ENCODE peak calls at places on chromosomes 16 and 17, in four cellular contexts. B, P, L and V are unnamed samples.

GRCh38 chr17:53032861-53033271 is 789.9 kb upstream of the KIF2B start:
- DNase-seq in B (no peak), P (no peak), L (no peak), V (no peak)

GRCh38 chr16:4404247-4404966 is 12.0 kb downstream of the CORO7 start:
- DNase-seq in B (no peak), P (no peak), L (peak; percentile 26), V (no peak)

GRCh38 chr16:75044800-75045361 is 46.1 kb downstream of the ZNRF1 start:
- DNase-seq in B (no peak), P (no peak), L (peak; percentile 33), V (no peak)

GRCh38 chr17:63491976-63492575 is 15.2 kb downstream of the ACE start:
- DNase-seq in B (no peak), P (no peak), L (no peak), V (no peak)

GRCh38 chr17:17581509-17581908 is 10.0 kb downstream of the PEMT start:
- DNase-seq in B (no peak), P (no peak), L (no peak), V (no peak)

GRCh38 chr17:40190197-40191021 is 13.1 kb downstream of the RAPGEFL1 start:
- DNase-seq in B (no peak), P (no peak), L (no peak), V (peak; percentile 45)

GRCh38 chr17:81518785-81519283 is 6.2 kb upstream of the ACTG1 start:
- DNase-seq in B (no peak), P (no peak), L (no peak), V (peak; percentile 63)

GRCh38 chr16:47320546-47321315 is 140.1 kb downstream of the ITFG1 start:
- DNase-seq in B (no peak), P (no peak), L (peak; percentile 32), V (no peak)

GRCh38 chr16:71930013-71930563 is 34.8 kb downstream of the IST1 start:
- DNase-seq in B (no peak), P (no peak), L (no peak), V (no peak)

GRCh38 chr16:80997139-80997798 is 9.4 kb downstream of the CMC2 start:
- DNase-seq in B (no peak), P (no peak), L (no peak), V (peak; percentile 31)

GRCh38 chr17:38747385-38748328 is 479 bp downstream of the PCGF2 start:
- DNase-seq in B (no peak), P (no peak), L (no peak), V (peak; percentile 76)

GRCh38 chr16:47667956-47668355 is 206.8 kb downstream of the PHKB start:
- DNase-seq in B (no peak), P (no peak), L (no peak), V (no peak)

GRCh38 chr17:70968302-70968701 is 799.0 kb downstream of the KCNJ2 start:
- DNase-seq in B (no peak), P (no peak), L (no peak), V (no peak)

GRCh38 chr17:4247361-4247980 is 16.3 kb downstream of the ANKFY1 start:
- DNase-seq in B (no peak), P (no peak), L (no peak), V (no peak)

GRCh38 chr17:4154201-4154600 is 11.2 kb downstream of the CYB5D2 start:
- DNase-seq in B (no peak), P (no peak), L (no peak), V (no peak)

GRCh38 chr16:30033270-30033669 is 2.2 kb upstream of the TLCD3B start:
- DNase-seq in B (no peak), P (no peak), L (no peak), V (no peak)

GRCh38 chr17:1289695-1290094 is 10.2 kb downstream of the TRARG1 start:
- DNase-seq in B (no peak), P (no peak), L (no peak), V (no peak)

GRCh38 chr16:24044467-24044866 is 208.7 kb downstream of the PRKCB start:
- DNase-seq in B (no peak), P (no peak), L (no peak), V (no peak)

GRCh38 chr17:43756176-43756575 is 2.4 kb downstream of the SOST start:
- DNase-seq in B (no peak), P (no peak), L (no peak), V (no peak)

GRCh38 chr17:2214887-2215615 is 88.5 kb downstream of the SMG6 start:
- DNase-seq in B (no peak), P (no peak), L (peak; percentile 83), V (no peak)

GRCh38 chr16:24820522-24820921 is 25.2 kb upstream of the SLC5A11 start:
- DNase-seq in B (no peak), P (no peak), L (peak; percentile 13), V (no peak)

GRCh38 chr17:70865993-70866804 is 696.9 kb downstream of the KCNJ2 start:
- DNase-seq in B (no peak), P (no peak), L (no peak), V (no peak)

GRCh38 chr17:72985882-72986720 is 106.4 kb downstream of the SLC39A11 start:
- DNase-seq in B (no peak), P (peak; percentile 24), L (peak; percentile 77), V (peak; percentile 87)

GRCh38 chr17:31398381-31399275 is 7.2 kb downstream of the RAB11FIP4 start:
- DNase-seq in B (no peak), P (no peak), L (no peak), V (no peak)

GRCh38 chr17:72136692-72137550 is 16.1 kb downstream of the SOX9 start:
- DNase-seq in B (no peak), P (no peak), L (peak; percentile 35), V (no peak)

GRCh38 chr16:52914428-52914827 is 138.3 kb downstream of the CHD9NB start:
- DNase-seq in B (no peak), P (no peak), L (no peak), V (no peak)

GRCh38 chr17:82786427-82786826 is 34.6 kb downstream of the TBCD start:
- DNase-seq in B (no peak), P (no peak), L (no peak), V (no peak)

GRCh38 chr16:86044241-86044671 is 145.3 kb downstream of the IRF8 start:
- DNase-seq in B (no peak), P (peak; percentile 9), L (peak; percentile 15), V (peak; percentile 74)

GRCh38 chr16:66116163-66116792 is 250.2 kb upstream of the CDH5 start:
- DNase-seq in B (no peak), P (no peak), L (peak; percentile 24), V (no peak)

GRCh38 chr16:89289428-89290395 is 72.2 kb downstream of the ZNF778 start:
- DNase-seq in B (no peak), P (peak; percentile 58), L (peak; percentile 63), V (peak; percentile 91)

GRCh38 chr16:85941863-85942644 is 43.1 kb downstream of the IRF8 start:
- DNase-seq in B (no peak), P (no peak), L (no peak), V (no peak)

GRCh38 chr16:65268331-65268730 is 146.5 kb upstream of the CDH11 start:
- DNase-seq in B (no peak), P (no peak), L (peak; percentile 2), V (no peak)

GRCh38 chr17:46834846-46835245 is 16.4 kb upstream of the WNT3 start:
- DNase-seq in B (no peak), P (no peak), L (no peak), V (no peak)

GRCh38 chr17:46833840-46834208 is 15.3 kb upstream of the WNT3 start:
- DNase-seq in B (no peak), P (no peak), L (no peak), V (no peak)

GRCh38 chr17:46839211-46839610 is 12.2 kb upstream of the WNT9B start:
- DNase-seq in B (no peak), P (no peak), L (no peak), V (no peak)

GRCh38 chr17:46836500-46836899 is 14.9 kb upstream of the WNT9B start:
- DNase-seq in B (no peak), P (no peak), L (no peak), V (no peak)

GRCh38 chr17:46837521-46837920 is 13.9 kb upstream of the WNT9B start:
- DNase-seq in B (no peak), P (no peak), L (no peak), V (no peak)
- TF ChIP-seq CTCF in B (no peak), P (no peak), L (no peak), V (no peak)

GRCh38 chr17:22692801-22693171 is 1000.5 kb downstream of the KCNJ18 start:
- DNase-seq in B (no peak), P (no peak), L (no peak), V (no peak)

GRCh38 chr17:22695228-22695619 is 1002.9 kb downstream of the KCNJ18 start:
- DNase-seq in B (no peak), P (no peak), L (no peak), V (no peak)

GRCh38 chr17:22692066-22692800 is 999.9 kb downstream of the KCNJ18 start:
- DNase-seq in B (no peak), P (no peak), L (no peak), V (no peak)

DNA sequence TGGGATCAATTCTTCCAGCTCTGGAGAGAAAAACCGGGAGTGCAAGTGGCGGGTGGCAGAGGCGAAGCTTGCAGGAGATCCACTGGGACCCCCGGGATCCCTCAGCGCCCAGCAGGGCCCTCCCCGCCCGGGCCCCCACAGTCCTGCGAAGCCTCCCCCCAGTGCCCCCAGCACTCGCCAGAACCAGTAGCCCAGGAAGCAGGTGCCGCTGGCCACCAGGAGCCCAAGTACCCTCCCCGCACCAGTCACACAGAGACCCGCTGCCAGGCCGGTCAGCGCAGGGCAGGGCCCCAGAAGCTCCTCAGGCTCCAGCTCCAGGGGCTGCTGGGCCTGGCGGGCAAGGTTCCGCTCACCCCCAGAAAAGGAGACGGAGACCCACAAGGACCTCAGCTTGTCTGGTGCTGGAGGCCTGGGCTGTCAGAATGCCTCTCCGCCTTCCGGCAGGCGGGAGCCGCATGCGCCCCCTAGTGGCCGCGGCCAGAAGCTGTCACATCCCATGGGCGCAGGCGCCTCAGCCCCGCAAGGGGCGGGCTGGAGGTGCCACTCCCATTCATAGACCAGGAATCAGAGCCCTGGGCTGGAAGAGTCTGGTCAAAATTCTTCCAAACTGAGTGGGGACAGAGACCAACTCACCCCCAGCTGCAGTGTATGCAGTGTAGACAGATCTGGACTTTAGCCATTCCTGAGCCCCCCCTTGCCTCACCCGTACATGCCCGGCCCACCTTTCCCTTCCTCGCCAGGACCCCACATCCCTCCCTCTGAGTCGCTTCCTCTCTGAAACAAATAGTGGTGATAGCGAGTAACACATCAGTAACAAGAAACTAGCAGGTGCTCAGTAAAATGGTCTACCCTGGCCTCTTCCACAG is 1002.3 kb downstream of the KCNJ18 start:
- DNase-seq in B (no peak), P (no peak), L (no peak), V (no peak)
- TF ChIP-seq CTCF in B (no peak), P (no peak), L (peak; percentile 65), V (no peak)

GRCh38 chr16:67525176-67525860 is 3.3 kb upstream of the RIPOR1 start:
- DNase-seq in B (no peak), P (no peak), L (peak; percentile 37), V (no peak)
- TF ChIP-seq CTCF in B (no peak), P (no peak), L (peak; percentile 25), V (no peak)

DNA sequence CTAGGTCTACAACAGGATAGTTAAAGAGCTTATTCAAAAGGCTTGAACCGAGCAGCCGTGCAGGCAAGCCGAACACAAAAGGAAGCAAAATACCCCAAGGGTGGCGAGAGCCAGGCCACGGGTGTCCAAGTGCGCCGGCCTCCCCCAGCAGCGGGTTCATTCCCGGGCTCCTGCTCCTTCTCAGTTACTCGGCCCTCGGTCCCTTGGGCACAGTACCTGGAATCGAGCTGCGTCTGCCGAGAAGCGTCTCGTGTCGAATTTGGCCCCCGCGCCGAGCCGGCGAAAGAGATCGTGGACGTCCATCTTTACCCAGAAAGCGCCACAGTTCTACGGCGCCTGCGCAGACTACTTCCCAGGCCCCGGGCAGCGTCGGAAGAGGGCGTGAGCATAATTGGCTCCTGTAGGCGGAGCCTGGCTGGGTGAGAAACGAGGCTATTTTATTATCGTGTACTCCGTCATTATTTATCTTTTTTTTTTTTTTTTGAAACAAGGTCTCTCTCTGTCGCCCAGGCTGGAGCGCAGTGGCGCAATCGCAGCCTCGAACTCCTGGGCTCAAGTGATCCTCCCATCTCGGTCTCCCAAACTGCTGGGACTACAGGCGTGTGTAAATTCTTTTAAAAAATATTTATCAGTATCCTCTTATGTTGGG is at the start of gene DDX52:
- DNase-seq in B (peak; percentile 37), P (peak; percentile 82), L (peak; percentile 84), V (peak; percentile 95)
- TF ChIP-seq CTCF in B (no peak), P (no peak), L (peak; percentile 44), V (no peak)